ENCODE peak calls at places on chromosome 6, in ten cellular contexts. G is HCEC 1CT; D is HT-29; Z is WERI-Rb-1; V is ovary; T is nephron progenitor cell; S is HEK293T; J is AG04449; E is non-pigmented ciliary epithelial cell; X is activated T-cell treated with anti-CD3 and anti-CD28 coated beads, Interleukin-2, amount 50 U/mL, for 4 hours. W is an unnamed sample.

GRCh38 chr6:146892613-146893401 is 294.0 kb downstream of the ADGB start:
- DNase-seq in G (peak), D (no peak), Z (no peak), V (no peak), T (no peak), S (no peak), J (peak), E (peak), X (no peak), W (no peak)

GRCh38 chr6:17042422-17043147 is 59.3 kb upstream of the STMND1 start:
- DNase-seq in G (peak), D (peak), Z (peak), V (no peak), T (peak), S (peak), J (no peak), E (peak), X (no peak), W (peak)

GRCh38 chr6:51398793-51399192 is 580.1 kb downstream of the TFAP2B start:
- DNase-seq in G (no peak), D (peak), Z (no peak), V (no peak), T (no peak), S (peak), J (no peak), E (no peak), X (no peak), W (peak)

GRCh38 chr6:40788661-40789111 is 201.5 kb upstream of the LRFN2 start:
- DNase-seq in G (no peak), D (no peak), Z (peak), V (peak), T (no peak), S (no peak), J (no peak), E (no peak), X (no peak), W (no peak)

GRCh38 chr6:29769336-29769735 is 46.1 kb downstream of the HLA-F start:
- DNase-seq in G (no peak), D (no peak), Z (no peak), V (no peak), T (peak), S (no peak), J (no peak), E (no peak), X (no peak), W (no peak)

GRCh38 chr6:142321451-142321850 is 19.6 kb downstream of the ADGRG6 start:
- DNase-seq in G (no peak), D (no peak), Z (no peak), V (no peak), T (no peak), S (no peak), J (no peak), E (no peak), X (no peak), W (no peak)

GRCh38 chr6:19803331-19804330 is 33.5 kb upstream of the ID4 start:
- DNase-seq in G (no peak), D (no peak), Z (peak), V (no peak), T (no peak), S (no peak), J (no peak), E (no peak), X (no peak), W (no peak)

GRCh38 chr6:56851541-56852248 is 103.2 kb upstream of the BEND6 start:
- DNase-seq in G (peak), D (peak), Z (peak), V (peak), T (peak), S (peak), J (no peak), E (no peak), X (no peak), W (peak)

GRCh38 chr6:13012271-13012670 is 295.7 kb downstream of the PHACTR1 start:
- DNase-seq in G (no peak), D (no peak), Z (no peak), V (no peak), T (no peak), S (no peak), J (no peak), E (no peak), X (no peak), W (no peak)

GRCh38 chr6:157033428-157034140 is 256.4 kb downstream of the ARID1B start:
- DNase-seq in G (no peak), D (peak), Z (no peak), V (no peak), T (no peak), S (no peak), J (no peak), E (no peak), X (no peak), W (no peak)

GRCh38 chr6:167350731-167351655 is 26.1 kb downstream of the TTLL2 start:
- DNase-seq in G (no peak), D (peak), Z (peak), V (peak), T (peak), S (peak), J (no peak), E (no peak), X (peak), W (peak)

GRCh38 chr6:5996701-5997419 is 9.9 kb downstream of the NRN1 start:
- DNase-seq in G (peak), D (no peak), Z (peak), V (no peak), T (peak), S (peak), J (no peak), E (no peak), X (no peak), W (no peak)

GRCh38 chr6:169243154-169243553 is 10.5 kb downstream of the THBS2 start:
- DNase-seq in G (no peak), D (no peak), Z (no peak), V (peak), T (no peak), S (no peak), J (no peak), E (no peak), X (no peak), W (no peak)

GRCh38 chr6:136784910-136785746 is 7.1 kb downstream of the MAP3K5 start:
- DNase-seq in G (no peak), D (no peak), Z (no peak), V (peak), T (no peak), S (no peak), J (no peak), E (no peak), X (peak), W (peak)

GRCh38 chr6:2020909-2021308 is 224.5 kb downstream of the GMDS start:
- DNase-seq in G (peak), D (peak), Z (no peak), V (no peak), T (no peak), S (no peak), J (peak), E (no peak), X (no peak), W (no peak)

GRCh38 chr6:63636516-63636968 is 940 bp downstream of the PHF3 start:
- DNase-seq in G (peak), D (peak), Z (peak), V (peak), T (peak), S (peak), J (no peak), E (no peak), X (peak), W (peak)

GRCh38 chr6:90290991-90291390 is 5.7 kb downstream of the BACH2 start:
- DNase-seq in G (no peak), D (no peak), Z (no peak), V (no peak), T (no peak), S (no peak), J (no peak), E (no peak), X (no peak), W (no peak)

GRCh38 chr6:165847407-165848098 is 184.5 kb upstream of the PDE10A start:
- DNase-seq in G (no peak), D (no peak), Z (no peak), V (peak), T (no peak), S (no peak), J (no peak), E (no peak), X (no peak), W (no peak)

GRCh38 chr6:134735461-134735860 is 214.4 kb downstream of the ALDH8A1 start:
- DNase-seq in G (peak), D (no peak), Z (no peak), V (no peak), T (no peak), S (no peak), J (no peak), E (no peak), X (no peak), W (no peak)

GRCh38 chr6:4358414-4359107 is 223.2 kb upstream of the ECI2 start:
- DNase-seq in G (peak), D (peak), Z (no peak), V (peak), T (peak), S (peak), J (peak), E (peak), X (no peak), W (peak)

GRCh38 chr6:116278853-116279231 is 888 bp downstream of the TSPYL1 start:
- DNase-seq in G (peak), D (no peak), Z (no peak), V (peak), T (peak), S (no peak), J (no peak), E (no peak), X (no peak), W (no peak)

GRCh38 chr6:3358413-3359090 is 98.3 kb downstream of the SLC22A23 start:
- DNase-seq in G (no peak), D (no peak), Z (no peak), V (no peak), T (no peak), S (no peak), J (no peak), E (no peak), X (no peak), W (no peak)

GRCh38 chr6:143234686-143235085 is 174.0 kb downstream of the AIG1 start:
- DNase-seq in G (peak), D (no peak), Z (no peak), V (no peak), T (no peak), S (no peak), J (no peak), E (no peak), X (no peak), W (no peak)

GRCh38 chr6:38153076-38153475 is 333.5 kb downstream of the ZFAND3 start:
- DNase-seq in G (no peak), D (no peak), Z (no peak), V (no peak), T (no peak), S (no peak), J (no peak), E (no peak), X (no peak), W (no peak)

GRCh38 chr6:113893866-113894265 is 36.7 kb downstream of the MARCKS start:
- DNase-seq in G (peak), D (no peak), Z (no peak), V (no peak), T (no peak), S (no peak), J (no peak), E (no peak), X (no peak), W (no peak)

GRCh38 chr6:8082954-8083858 is 19.0 kb upstream of the BLOC1S5 start:
- DNase-seq in G (peak), D (no peak), Z (no peak), V (no peak), T (no peak), S (no peak), J (peak), E (peak), X (no peak), W (no peak)

GRCh38 chr6:98747246-98747645 is 87.1 kb upstream of the POU3F2 start:
- DNase-seq in G (no peak), D (no peak), Z (no peak), V (no peak), T (no peak), S (no peak), J (no peak), E (no peak), X (no peak), W (no peak)

GRCh38 chr6:104325341-104326172 is 534.2 kb downstream of the HACE1 start:
- DNase-seq in G (peak), D (peak), Z (no peak), V (no peak), T (peak), S (peak), J (no peak), E (no peak), X (no peak), W (peak)

GRCh38 chr6:28940294-28940858 is 16.6 kb upstream of the TRIM27 start:
- DNase-seq in G (peak), D (peak), Z (peak), V (peak), T (peak), S (peak), J (no peak), E (no peak), X (peak), W (peak)

GRCh38 chr6:157240059-157240959 is 83.0 kb downstream of the TMEM242 start:
- DNase-seq in G (peak), D (peak), Z (peak), V (peak), T (peak), S (peak), J (no peak), E (no peak), X (no peak), W (peak)

GRCh38 chr6:89079611-89080213 is 839 bp upstream of the PNRC1 start:
- DNase-seq in G (peak), D (peak), Z (no peak), V (peak), T (peak), S (peak), J (no peak), E (no peak), X (peak), W (no peak)

GRCh38 chr6:2782356-2782708 is 17.1 kb downstream of the WRNIP1 start:
- DNase-seq in G (no peak), D (no peak), Z (no peak), V (no peak), T (no peak), S (no peak), J (no peak), E (no peak), X (no peak), W (no peak)

GRCh38 chr6:6494677-6495076 is 93.8 kb upstream of the LY86 start:
- DNase-seq in G (no peak), D (peak), Z (peak), V (no peak), T (peak), S (peak), J (no peak), E (no peak), X (no peak), W (peak)

GRCh38 chr6:19137419-19138035 is 699.6 kb upstream of the ID4 start:
- DNase-seq in G (no peak), D (no peak), Z (no peak), V (no peak), T (no peak), S (no peak), J (no peak), E (no peak), X (no peak), W (no peak)